ENCODE peak calls at places on chromosomes 6 and 20, in nine cellular contexts. I, R, Q, X, O, J, U, F and H are unnamed samples.

GRCh38 chr20:32329817-32330554 is 28.1 kb upstream of the ASXL1 start:
- DNase-seq in I (no peak), R (no peak), Q (no peak), X (no peak), O (no peak), J (no peak), U (no peak), F (no peak), H (no peak)

GRCh38 chr6:39882567-39882953 is 51.7 kb downstream of the MOCS1 start:
- DNase-seq in I (no peak), R (no peak), Q (no peak), X (no peak), O (no peak), J (no peak), U (no peak), F (no peak), H (no peak)

GRCh38 chr6:94636780-94637385 is 940.5 kb upstream of the MANEA start:
- DNase-seq in I (no peak), R (no peak), Q (no peak), X (peak), O (no peak), J (no peak), U (no peak), F (no peak), H (no peak)

GRCh38 chr6:22133352-22133751 is 163.5 kb downstream of the PRL start:
- DNase-seq in I (no peak), R (no peak), Q (no peak), X (no peak), O (peak), J (no peak), U (no peak), F (no peak), H (no peak)

GRCh38 chr6:52503853-52504777 is 72.7 kb downstream of the TRAM2 start:
- DNase-seq in I (peak), R (peak), Q (peak), X (peak), O (peak), J (no peak), U (peak), F (no peak), H (peak)

GRCh38 chr20:51775241-51775640 is 7.1 kb upstream of the ATP9A start:
- DNase-seq in I (no peak), R (no peak), Q (no peak), X (no peak), O (no peak), J (no peak), U (no peak), F (no peak), H (no peak)

GRCh38 chr6:82129814-82130213 is 117.7 kb downstream of the IBTK start:
- DNase-seq in I (no peak), R (no peak), Q (no peak), X (no peak), O (no peak), J (no peak), U (no peak), F (no peak), H (no peak)

GRCh38 chr6:86477510-86478166 is 459.7 kb upstream of the HTR1E start:
- DNase-seq in I (no peak), R (no peak), Q (no peak), X (no peak), O (no peak), J (no peak), U (no peak), F (no peak), H (no peak)

GRCh38 chr6:127446356-127446755 is 12.8 kb downstream of the KIAA0408 start:
- DNase-seq in I (no peak), R (no peak), Q (no peak), X (no peak), O (no peak), J (no peak), U (no peak), F (no peak), H (no peak)

GRCh38 chr20:53623454-53624206 is 30.0 kb upstream of the ZNF217 start:
- DNase-seq in I (peak), R (peak), Q (peak), X (peak), O (peak), J (no peak), U (peak), F (peak), H (peak)

GRCh38 chr6:41731561-41732086 is 3.8 kb downstream of the TFEB start:
- DNase-seq in I (no peak), R (no peak), Q (no peak), X (no peak), O (no peak), J (no peak), U (no peak), F (no peak), H (no peak)

GRCh38 chr6:160315310-160315709 is 32.9 kb upstream of the SLC22A3 start:
- DNase-seq in I (no peak), R (no peak), Q (no peak), X (no peak), O (no peak), J (no peak), U (no peak), F (no peak), H (no peak)

GRCh38 chr20:2387180-2387577 is 6.5 kb downstream of the TGM6 start:
- DNase-seq in I (no peak), R (no peak), Q (no peak), X (peak), O (no peak), J (no peak), U (no peak), F (peak), H (peak)

GRCh38 chr20:62096421-62097380 is 25.6 kb upstream of the LSM14B start:
- DNase-seq in I (no peak), R (no peak), Q (no peak), X (no peak), O (no peak), J (no peak), U (no peak), F (no peak), H (no peak)

GRCh38 chr6:161031721-161032495 is 40.3 kb downstream of the MAP3K4 start:
- DNase-seq in I (no peak), R (no peak), Q (no peak), X (no peak), O (no peak), J (no peak), U (no peak), F (no peak), H (no peak)

GRCh38 chr6:38350220-38350619 is 289.5 kb downstream of the BTBD9 start:
- DNase-seq in I (no peak), R (no peak), Q (no peak), X (no peak), O (no peak), J (no peak), U (no peak), F (no peak), H (no peak)

GRCh38 chr20:24705486-24705885 is 236.1 kb downstream of the SYNDIG1 start:
- DNase-seq in I (no peak), R (no peak), Q (no peak), X (no peak), O (no peak), J (no peak), U (no peak), F (no peak), H (peak)

GRCh38 chr20:431012-431904 is 23.2 kb downstream of the RBCK1 start:
- DNase-seq in I (peak), R (peak), Q (peak), X (peak), O (peak), J (no peak), U (no peak), F (no peak), H (peak)

GRCh38 chr6:15234068-15234758 is 11.7 kb upstream of the JARID2 start:
- DNase-seq in I (no peak), R (no peak), Q (no peak), X (no peak), O (no peak), J (no peak), U (no peak), F (no peak), H (no peak)

GRCh38 chr6:27863962-27864905 is 48.0 kb downstream of the OR2B2 start:
- DNase-seq in I (peak), R (no peak), Q (no peak), X (no peak), O (no peak), J (no peak), U (peak), F (no peak), H (no peak)

GRCh38 chr6:42779521-42779920 is 2.3 kb upstream of the BICRAL start:
- DNase-seq in I (no peak), R (no peak), Q (no peak), X (no peak), O (no peak), J (no peak), U (no peak), F (no peak), H (no peak)

GRCh38 chr20:53946106-53946505 is 124.3 kb downstream of the BCAS1 start:
- DNase-seq in I (no peak), R (no peak), Q (no peak), X (no peak), O (no peak), J (no peak), U (no peak), F (no peak), H (no peak)

GRCh38 chr6:139373154-139373927 is 1.1 kb downstream of the CITED2 start:
- DNase-seq in I (peak), R (peak), Q (peak), X (peak), O (peak), J (peak), U (peak), F (no peak), H (peak)

GRCh38 chr6:39302669-39303424 is 11.4 kb downstream of the KCNK17 start:
- DNase-seq in I (peak), R (peak), Q (peak), X (peak), O (peak), J (peak), U (peak), F (peak), H (peak)

GRCh38 chr6:40436685-40437604 is 150.2 kb downstream of the LRFN2 start:
- DNase-seq in I (no peak), R (no peak), Q (no peak), X (peak), O (no peak), J (no peak), U (no peak), F (no peak), H (no peak)

GRCh38 chr20:62813588-62813987 is 3.3 kb upstream of the COL9A3 start:
- DNase-seq in I (no peak), R (no peak), Q (no peak), X (no peak), O (no peak), J (no peak), U (no peak), F (no peak), H (no peak)

GRCh38 chr20:40343390-40343789 is 345.6 kb downstream of the MAFB start:
- DNase-seq in I (no peak), R (no peak), Q (no peak), X (no peak), O (no peak), J (no peak), U (no peak), F (no peak), H (no peak)

GRCh38 chr6:12709116-12709515 is 7.5 kb upstream of the PHACTR1 start:
- DNase-seq in I (no peak), R (no peak), Q (no peak), X (no peak), O (no peak), J (no peak), U (no peak), F (no peak), H (no peak)

GRCh38 chr20:24118781-24119175 is 130.2 kb upstream of the GGTLC1 start:
- DNase-seq in I (no peak), R (no peak), Q (no peak), X (peak), O (peak), J (no peak), U (no peak), F (no peak), H (no peak)

GRCh38 chr20:58420798-58421496 is 31.9 kb downstream of the VAPB start:
- DNase-seq in I (no peak), R (no peak), Q (no peak), X (no peak), O (no peak), J (no peak), U (no peak), F (no peak), H (peak)

GRCh38 chr20:17634666-17635319 is 47.2 kb downstream of the RRBP1 start:
- DNase-seq in I (no peak), R (no peak), Q (no peak), X (no peak), O (no peak), J (no peak), U (no peak), F (no peak), H (no peak)

GRCh38 chr6:153790881-153791473 is 248.1 kb upstream of the OPRM1 start:
- DNase-seq in I (no peak), R (no peak), Q (no peak), X (peak), O (no peak), J (no peak), U (no peak), F (no peak), H (no peak)

GRCh38 chr6:112806163-112806900 is 459.2 kb downstream of the RFPL4B start:
- DNase-seq in I (no peak), R (no peak), Q (no peak), X (no peak), O (no peak), J (no peak), U (no peak), F (no peak), H (no peak)

GRCh38 chr20:46400253-46400652 is 6.2 kb downstream of the ELMO2 start:
- DNase-seq in I (peak), R (no peak), Q (no peak), X (no peak), O (no peak), J (no peak), U (no peak), F (no peak), H (no peak)

GRCh38 chr20:36336838-36337478 is 30.8 kb downstream of the DLGAP4 start:
- DNase-seq in I (no peak), R (no peak), Q (no peak), X (peak), O (no peak), J (no peak), U (no peak), F (no peak), H (no peak)

GRCh38 chr6:108712946-108713345 is 135.3 kb upstream of the ARMC2 start:
- DNase-seq in I (peak), R (no peak), Q (peak), X (no peak), O (no peak), J (no peak), U (no peak), F (no peak), H (no peak)

GRCh38 chr6:108715832-108716231 is 132.4 kb upstream of the ARMC2 start:
- DNase-seq in I (no peak), R (no peak), Q (no peak), X (peak), O (no peak), J (no peak), U (no peak), F (no peak), H (no peak)

GRCh38 chr6:108711831-108712230 is 136.4 kb upstream of the ARMC2 start:
- DNase-seq in I (no peak), R (no peak), Q (no peak), X (no peak), O (no peak), J (no peak), U (no peak), F (no peak), H (no peak)

GRCh38 chr6:108714774-108715414 is 133.3 kb upstream of the ARMC2 start:
- DNase-seq in I (no peak), R (no peak), Q (no peak), X (no peak), O (no peak), J (no peak), U (no peak), F (no peak), H (peak)

DNA sequence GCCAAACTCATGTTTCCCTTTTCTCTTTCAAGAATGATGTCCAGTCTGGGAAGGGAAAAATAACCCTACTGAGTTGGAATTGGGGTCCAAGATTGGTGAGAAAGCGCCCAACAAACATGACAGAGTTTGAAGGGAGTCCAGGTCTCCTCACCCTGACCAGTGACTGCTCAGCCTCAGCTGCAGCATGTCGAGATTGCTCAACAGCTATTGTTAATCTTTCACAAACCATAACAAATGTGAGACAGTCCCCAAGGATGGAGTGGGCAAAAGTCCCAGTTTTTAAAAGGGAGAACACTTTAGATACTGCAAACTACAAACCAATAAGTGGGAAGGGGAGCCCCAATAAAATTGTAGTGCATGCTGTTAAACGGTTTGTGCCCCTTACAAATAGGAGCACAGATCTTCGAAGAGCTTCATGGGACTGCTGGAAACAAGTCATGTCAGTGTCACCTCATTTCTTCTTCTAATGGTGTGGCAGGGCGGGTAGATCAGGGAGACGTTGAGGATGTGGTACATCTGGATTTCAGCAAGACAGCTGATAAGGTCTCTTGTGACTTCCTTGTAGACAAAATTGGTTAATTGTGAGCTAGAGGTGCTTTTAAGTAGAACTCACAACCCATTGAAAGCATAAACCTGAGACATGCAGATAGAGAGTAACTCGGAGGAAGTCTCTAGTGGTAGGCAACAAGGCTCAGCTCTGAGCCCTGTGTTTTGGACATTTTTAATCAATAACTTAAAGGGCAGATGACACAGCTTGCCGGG is 134.0 kb upstream of the ARMC2 start:
- DNase-seq in I (no peak), R (no peak), Q (no peak), X (no peak), O (no peak), J (no peak), U (no peak), F (no peak), H (no peak)
- TF ChIP-seq POLR2AphosphoS5 in I (peak), R (no peak), Q (no peak), X (no peak), O (no peak), J (no peak), U (no peak), F (no peak), H (no peak)

DNA sequence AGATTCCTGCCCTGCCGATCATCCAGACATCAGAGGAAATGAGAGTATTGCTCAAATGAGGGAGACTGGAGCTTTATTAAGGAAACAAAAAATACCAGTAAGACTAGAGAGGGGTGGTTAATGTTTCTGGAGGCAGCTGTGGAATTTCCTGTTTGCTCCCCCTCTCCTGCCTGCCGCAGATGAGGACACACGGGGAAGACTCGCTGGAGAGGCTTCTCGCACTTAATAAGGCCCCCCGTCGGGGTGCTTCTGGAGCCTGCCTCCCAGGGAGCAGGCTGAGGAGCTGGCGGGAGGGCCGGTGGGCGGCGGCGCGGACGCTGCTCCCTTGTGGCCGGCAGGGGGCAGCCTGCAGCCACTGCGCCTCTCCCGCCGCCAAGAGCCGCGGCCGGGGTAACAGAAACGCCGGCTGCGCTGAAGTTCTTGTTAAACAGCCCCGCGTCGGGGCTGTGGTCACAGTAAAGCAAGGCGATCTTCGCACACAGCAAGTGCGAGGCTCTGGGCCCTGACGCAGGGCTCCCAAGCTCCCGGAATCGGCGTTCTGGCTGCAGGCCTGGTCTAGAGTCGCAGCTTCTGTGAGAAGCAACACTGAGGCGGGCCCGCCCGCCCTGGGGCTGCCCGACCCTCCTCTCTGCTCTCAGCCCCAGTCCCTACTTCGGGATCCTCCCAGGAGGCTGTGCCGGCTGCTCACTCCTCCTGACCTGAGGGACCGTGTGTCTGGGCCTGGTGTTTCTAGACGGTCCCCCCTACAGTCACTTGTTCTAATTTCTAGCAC is 17.4 kb downstream of the LEMD2 start:
- DNase-seq in I (peak), R (no peak), Q (peak), X (peak), O (peak), J (peak), U (peak), F (peak), H (peak)
- TF ChIP-seq POLR2AphosphoS5 in I (peak), R (peak), Q (no peak), X (peak), O (peak), J (no peak), U (no peak), F (no peak), H (no peak)

DNA sequence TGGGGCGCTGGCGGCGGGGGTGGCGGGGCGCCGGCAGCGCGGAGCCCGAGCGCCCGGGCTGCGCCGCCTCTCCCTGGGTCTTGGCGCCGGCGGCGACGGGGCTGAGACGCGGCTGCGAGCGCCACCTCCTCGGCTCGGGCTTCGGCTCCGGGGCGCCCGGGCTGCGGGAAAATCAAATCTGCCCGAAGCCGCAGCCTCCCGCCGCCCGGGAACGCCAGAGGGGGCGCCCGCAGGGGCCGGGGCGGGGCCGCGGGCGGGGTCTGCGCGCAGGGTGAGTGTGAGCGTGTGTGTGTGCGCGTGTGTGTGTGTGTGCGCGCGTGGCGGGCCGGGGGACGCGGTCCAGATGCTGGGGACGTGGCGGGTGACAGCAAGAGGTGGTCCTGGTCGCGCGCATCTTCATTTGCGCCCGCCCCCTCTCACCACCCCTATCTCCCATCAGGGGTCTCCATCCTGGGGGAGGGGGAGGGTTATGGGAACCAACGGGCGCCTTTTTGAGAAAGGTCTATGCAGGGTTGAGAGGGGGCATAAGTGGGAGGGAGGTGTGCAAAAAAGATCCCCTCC is 655 bp upstream of the CPNE5 start:
- DNase-seq in I (no peak), R (no peak), Q (peak), X (peak), O (no peak), J (peak), U (no peak), F (no peak), H (peak)
- TF ChIP-seq POLR2AphosphoS5 in I (no peak), R (no peak), Q (no peak), X (no peak), O (no peak), J (no peak), U (no peak), F (no peak), H (no peak)

GRCh38 chr6:170291271-170292110 is 613 bp upstream of the DLL1 start:
- DNase-seq in I (no peak), R (no peak), Q (peak), X (peak), O (peak), J (no peak), U (peak), F (peak), H (no peak)
- TF ChIP-seq POLR2AphosphoS5 in I (peak), R (peak), Q (peak), X (no peak), O (peak), J (no peak), U (no peak), F (no peak), H (no peak)